ENCODE peak calls at places on chromosomes 6 and 20, in six cellular contexts. One of them, this sample, is unnamed.

GRCh38 chr6:159282351-159282750 is 113.2 kb downstream of the FNDC1 start:
- DNase-seq in progenitor cell of endocrine pancreas: no peak
- DNase-seq in fibroblast of the aortic adventitia: no peak
- DNase-seq in Peyer's patch: no peak
- DNase-seq in HCT116: no peak
- DNase-seq in fibroblast of lung: no peak
- DNase-seq in this sample: no peak

GRCh38 chr6:42066156-42066555 is 15.8 kb downstream of the TAF8 start:
- DNase-seq in progenitor cell of endocrine pancreas: no peak
- DNase-seq in fibroblast of the aortic adventitia: no peak
- DNase-seq in Peyer's patch: no peak
- DNase-seq in HCT116: no peak
- DNase-seq in fibroblast of lung: no peak
- DNase-seq in this sample: no peak

GRCh38 chr6:10583509-10583908 is 62.4 kb downstream of the GCNT2 start:
- DNase-seq in progenitor cell of endocrine pancreas: no peak
- DNase-seq in fibroblast of the aortic adventitia: no peak
- DNase-seq in Peyer's patch: no peak
- DNase-seq in HCT116: no peak
- DNase-seq in fibroblast of lung: no peak
- DNase-seq in this sample: no peak

GRCh38 chr6:28587011-28587745 is 61.5 kb downstream of the GPX5 start:
- DNase-seq in progenitor cell of endocrine pancreas: peak
- DNase-seq in fibroblast of the aortic adventitia: no peak
- DNase-seq in Peyer's patch: peak
- DNase-seq in HCT116: no peak
- DNase-seq in fibroblast of lung: peak
- DNase-seq in this sample: no peak

GRCh38 chr6:5751525-5752252 is 255.0 kb downstream of the NRN1 start:
- DNase-seq in progenitor cell of endocrine pancreas: no peak
- DNase-seq in fibroblast of the aortic adventitia: no peak
- DNase-seq in Peyer's patch: no peak
- DNase-seq in HCT116: no peak
- DNase-seq in fibroblast of lung: peak
- DNase-seq in this sample: no peak

GRCh38 chr6:84867521-84867920 is 103.1 kb upstream of the TBX18 start:
- DNase-seq in progenitor cell of endocrine pancreas: no peak
- DNase-seq in fibroblast of the aortic adventitia: peak
- DNase-seq in Peyer's patch: no peak
- DNase-seq in HCT116: no peak
- DNase-seq in fibroblast of lung: no peak
- DNase-seq in this sample: no peak

GRCh38 chr6:113464536-113464935 is 392.6 kb upstream of the MARCKS start:
- DNase-seq in progenitor cell of endocrine pancreas: no peak
- DNase-seq in fibroblast of the aortic adventitia: no peak
- DNase-seq in Peyer's patch: no peak
- DNase-seq in HCT116: no peak
- DNase-seq in fibroblast of lung: no peak
- DNase-seq in this sample: no peak

GRCh38 chr20:51303731-51304670 is 238.5 kb downstream of the NFATC2 start:
- DNase-seq in progenitor cell of endocrine pancreas: no peak
- DNase-seq in fibroblast of the aortic adventitia: no peak
- DNase-seq in Peyer's patch: no peak
- DNase-seq in HCT116: no peak
- DNase-seq in fibroblast of lung: no peak
- DNase-seq in this sample: no peak

GRCh38 chr6:147078602-147079001 is 125.6 kb upstream of the STXBP5 start:
- DNase-seq in progenitor cell of endocrine pancreas: no peak
- DNase-seq in fibroblast of the aortic adventitia: no peak
- DNase-seq in Peyer's patch: no peak
- DNase-seq in HCT116: no peak
- DNase-seq in fibroblast of lung: peak
- DNase-seq in this sample: no peak

GRCh38 chr20:10553326-10553984 is 118.3 kb downstream of the SLX4IP start:
- DNase-seq in progenitor cell of endocrine pancreas: peak
- DNase-seq in fibroblast of the aortic adventitia: peak
- DNase-seq in Peyer's patch: peak
- DNase-seq in HCT116: no peak
- DNase-seq in fibroblast of lung: peak
- DNase-seq in this sample: no peak

GRCh38 chr20:35992713-35993335 is 24.4 kb downstream of the CNBD2 start:
- DNase-seq in progenitor cell of endocrine pancreas: no peak
- DNase-seq in fibroblast of the aortic adventitia: peak
- DNase-seq in Peyer's patch: peak
- DNase-seq in HCT116: peak
- DNase-seq in fibroblast of lung: peak
- DNase-seq in this sample: no peak

GRCh38 chr6:16320533-16321340 is 82.3 kb downstream of the GMPR start:
- DNase-seq in progenitor cell of endocrine pancreas: no peak
- DNase-seq in fibroblast of the aortic adventitia: no peak
- DNase-seq in Peyer's patch: no peak
- DNase-seq in HCT116: no peak
- DNase-seq in fibroblast of lung: peak
- DNase-seq in this sample: no peak

GRCh38 chr6:903746-904145 is 210.8 kb upstream of the EXOC2 start:
- DNase-seq in progenitor cell of endocrine pancreas: no peak
- DNase-seq in fibroblast of the aortic adventitia: peak
- DNase-seq in Peyer's patch: no peak
- DNase-seq in HCT116: no peak
- DNase-seq in fibroblast of lung: peak
- DNase-seq in this sample: no peak

GRCh38 chr20:15220009-15220656 is 882.7 kb upstream of the FLRT3 start:
- DNase-seq in progenitor cell of endocrine pancreas: no peak
- DNase-seq in fibroblast of the aortic adventitia: no peak
- DNase-seq in Peyer's patch: no peak
- DNase-seq in HCT116: no peak
- DNase-seq in fibroblast of lung: no peak
- DNase-seq in this sample: no peak

GRCh38 chr20:34834459-34834893 is 9.0 kb upstream of the NCOA6 start:
- DNase-seq in progenitor cell of endocrine pancreas: no peak
- DNase-seq in fibroblast of the aortic adventitia: peak
- DNase-seq in Peyer's patch: no peak
- DNase-seq in HCT116: peak
- DNase-seq in fibroblast of lung: peak
- DNase-seq in this sample: no peak

GRCh38 chr6:111804627-111805235 is 68.5 kb downstream of the FYN start:
- DNase-seq in progenitor cell of endocrine pancreas: no peak
- DNase-seq in fibroblast of the aortic adventitia: peak
- DNase-seq in Peyer's patch: peak
- DNase-seq in HCT116: no peak
- DNase-seq in fibroblast of lung: peak
- DNase-seq in this sample: no peak

GRCh38 chr20:7772376-7772775 is 167.9 kb downstream of the HAO1 start:
- DNase-seq in progenitor cell of endocrine pancreas: no peak
- DNase-seq in fibroblast of the aortic adventitia: peak
- DNase-seq in Peyer's patch: no peak
- DNase-seq in HCT116: no peak
- DNase-seq in fibroblast of lung: peak
- DNase-seq in this sample: peak

GRCh38 chr20:20019123-20019522 is 2.0 kb downstream of the NAA20 start:
- DNase-seq in progenitor cell of endocrine pancreas: no peak
- DNase-seq in fibroblast of the aortic adventitia: no peak
- DNase-seq in Peyer's patch: no peak
- DNase-seq in HCT116: no peak
- DNase-seq in fibroblast of lung: no peak
- DNase-seq in this sample: no peak

GRCh38 chr6:15183979-15184378 is 61.9 kb upstream of the JARID2 start:
- DNase-seq in progenitor cell of endocrine pancreas: no peak
- DNase-seq in fibroblast of the aortic adventitia: no peak
- DNase-seq in Peyer's patch: no peak
- DNase-seq in HCT116: no peak
- DNase-seq in fibroblast of lung: no peak
- DNase-seq in this sample: no peak

GRCh38 chr20:52242237-52243230 is 51.0 kb upstream of the ZFP64 start:
- DNase-seq in progenitor cell of endocrine pancreas: no peak
- DNase-seq in fibroblast of the aortic adventitia: peak
- DNase-seq in Peyer's patch: no peak
- DNase-seq in HCT116: no peak
- DNase-seq in fibroblast of lung: peak
- DNase-seq in this sample: peak

GRCh38 chr6:168888786-168889345 is 364.8 kb downstream of the THBS2 start:
- DNase-seq in progenitor cell of endocrine pancreas: no peak
- DNase-seq in fibroblast of the aortic adventitia: no peak
- DNase-seq in Peyer's patch: peak
- DNase-seq in HCT116: no peak
- DNase-seq in fibroblast of lung: no peak
- DNase-seq in this sample: no peak
- TF ChIP-seq CTCF in progenitor cell of endocrine pancreas: no peak
- TF ChIP-seq CTCF in fibroblast of the aortic adventitia: no peak
- TF ChIP-seq CTCF in Peyer's patch: no peak
- TF ChIP-seq CTCF in HCT116: no peak
- TF ChIP-seq CTCF in fibroblast of lung: no peak
- TF ChIP-seq CTCF in this sample: no peak

GRCh38 chr20:358891-359555 is 12.1 kb downstream of the NRSN2 start:
- DNase-seq in progenitor cell of endocrine pancreas: no peak
- DNase-seq in fibroblast of the aortic adventitia: peak
- DNase-seq in Peyer's patch: no peak
- DNase-seq in HCT116: no peak
- DNase-seq in fibroblast of lung: peak
- DNase-seq in this sample: no peak

GRCh38 chr20:363319-364078 is 16.6 kb downstream of the NRSN2 start:
- DNase-seq in progenitor cell of endocrine pancreas: no peak
- DNase-seq in fibroblast of the aortic adventitia: no peak
- DNase-seq in Peyer's patch: no peak
- DNase-seq in HCT116: no peak
- DNase-seq in fibroblast of lung: no peak
- DNase-seq in this sample: no peak

GRCh38 chr20:361562-361961 is 14.7 kb downstream of the NRSN2 start:
- DNase-seq in progenitor cell of endocrine pancreas: no peak
- DNase-seq in fibroblast of the aortic adventitia: no peak
- DNase-seq in Peyer's patch: no peak
- DNase-seq in HCT116: no peak
- DNase-seq in fibroblast of lung: no peak
- DNase-seq in this sample: no peak

GRCh38 chr20:364905-365794 is 15.4 kb upstream of the TRIB3 start:
- DNase-seq in progenitor cell of endocrine pancreas: no peak
- DNase-seq in fibroblast of the aortic adventitia: peak
- DNase-seq in Peyer's patch: no peak
- DNase-seq in HCT116: peak
- DNase-seq in fibroblast of lung: peak
- DNase-seq in this sample: no peak

GRCh38 chr20:362271-363254 is 15.7 kb downstream of the NRSN2 start:
- DNase-seq in progenitor cell of endocrine pancreas: no peak
- DNase-seq in fibroblast of the aortic adventitia: peak
- DNase-seq in Peyer's patch: peak
- DNase-seq in HCT116: peak
- DNase-seq in fibroblast of lung: peak
- DNase-seq in this sample: no peak
- TF ChIP-seq CTCF in progenitor cell of endocrine pancreas: no peak
- TF ChIP-seq CTCF in fibroblast of the aortic adventitia: peak
- TF ChIP-seq CTCF in Peyer's patch: peak
- TF ChIP-seq CTCF in HCT116: no peak
- TF ChIP-seq CTCF in fibroblast of lung: peak
- TF ChIP-seq CTCF in this sample: peak

DNA sequence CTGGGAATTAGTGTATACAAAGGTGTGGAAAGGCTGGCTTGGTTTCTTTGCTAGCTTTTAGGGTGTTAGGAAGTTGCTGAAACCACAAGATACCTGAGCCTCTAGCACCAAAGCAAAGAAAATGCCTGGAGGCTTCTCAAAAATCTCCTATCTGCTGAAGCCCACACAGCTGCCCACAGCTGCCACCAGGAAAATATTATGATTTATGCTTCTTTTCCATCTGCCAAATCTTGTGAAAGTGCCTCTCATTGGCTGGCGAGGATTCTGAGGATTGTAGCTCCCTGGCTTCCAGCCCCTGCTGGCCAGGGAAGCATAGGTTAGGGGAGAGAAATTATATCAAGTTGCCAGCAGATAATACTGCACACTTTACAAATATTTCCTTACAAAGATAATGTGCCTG is 98.5 kb downstream of the MRPL14 start:
- DNase-seq in progenitor cell of endocrine pancreas: no peak
- DNase-seq in fibroblast of the aortic adventitia: peak
- DNase-seq in Peyer's patch: no peak
- DNase-seq in HCT116: no peak
- DNase-seq in fibroblast of lung: peak
- DNase-seq in this sample: no peak
- TF ChIP-seq CTCF in progenitor cell of endocrine pancreas: no peak
- TF ChIP-seq CTCF in fibroblast of the aortic adventitia: peak
- TF ChIP-seq CTCF in Peyer's patch: no peak
- TF ChIP-seq CTCF in HCT116: no peak
- TF ChIP-seq CTCF in fibroblast of lung: peak
- TF ChIP-seq CTCF in this sample: peak

GRCh38 chr6:32968093-32968769 is at the start of gene BRD2:
- DNase-seq in progenitor cell of endocrine pancreas: peak
- DNase-seq in fibroblast of the aortic adventitia: peak
- DNase-seq in Peyer's patch: peak
- DNase-seq in HCT116: peak
- DNase-seq in fibroblast of lung: peak
- DNase-seq in this sample: peak

GRCh38 chr6:32969685-32970412 is 1.5 kb downstream of the BRD2 start:
- DNase-seq in progenitor cell of endocrine pancreas: peak
- DNase-seq in fibroblast of the aortic adventitia: peak
- DNase-seq in Peyer's patch: peak
- DNase-seq in HCT116: peak
- DNase-seq in fibroblast of lung: peak
- DNase-seq in this sample: peak

GRCh38 chr6:32970413-32971244 is 2.2 kb downstream of the BRD2 start:
- DNase-seq in progenitor cell of endocrine pancreas: peak
- DNase-seq in fibroblast of the aortic adventitia: peak
- DNase-seq in Peyer's patch: peak
- DNase-seq in HCT116: peak
- DNase-seq in fibroblast of lung: peak
- DNase-seq in this sample: peak

GRCh38 chr6:32967151-32968091 is 973 bp upstream of the BRD2 start:
- DNase-seq in progenitor cell of endocrine pancreas: no peak
- DNase-seq in fibroblast of the aortic adventitia: peak
- DNase-seq in Peyer's patch: peak
- DNase-seq in HCT116: peak
- DNase-seq in fibroblast of lung: peak
- DNase-seq in this sample: no peak

DNA sequence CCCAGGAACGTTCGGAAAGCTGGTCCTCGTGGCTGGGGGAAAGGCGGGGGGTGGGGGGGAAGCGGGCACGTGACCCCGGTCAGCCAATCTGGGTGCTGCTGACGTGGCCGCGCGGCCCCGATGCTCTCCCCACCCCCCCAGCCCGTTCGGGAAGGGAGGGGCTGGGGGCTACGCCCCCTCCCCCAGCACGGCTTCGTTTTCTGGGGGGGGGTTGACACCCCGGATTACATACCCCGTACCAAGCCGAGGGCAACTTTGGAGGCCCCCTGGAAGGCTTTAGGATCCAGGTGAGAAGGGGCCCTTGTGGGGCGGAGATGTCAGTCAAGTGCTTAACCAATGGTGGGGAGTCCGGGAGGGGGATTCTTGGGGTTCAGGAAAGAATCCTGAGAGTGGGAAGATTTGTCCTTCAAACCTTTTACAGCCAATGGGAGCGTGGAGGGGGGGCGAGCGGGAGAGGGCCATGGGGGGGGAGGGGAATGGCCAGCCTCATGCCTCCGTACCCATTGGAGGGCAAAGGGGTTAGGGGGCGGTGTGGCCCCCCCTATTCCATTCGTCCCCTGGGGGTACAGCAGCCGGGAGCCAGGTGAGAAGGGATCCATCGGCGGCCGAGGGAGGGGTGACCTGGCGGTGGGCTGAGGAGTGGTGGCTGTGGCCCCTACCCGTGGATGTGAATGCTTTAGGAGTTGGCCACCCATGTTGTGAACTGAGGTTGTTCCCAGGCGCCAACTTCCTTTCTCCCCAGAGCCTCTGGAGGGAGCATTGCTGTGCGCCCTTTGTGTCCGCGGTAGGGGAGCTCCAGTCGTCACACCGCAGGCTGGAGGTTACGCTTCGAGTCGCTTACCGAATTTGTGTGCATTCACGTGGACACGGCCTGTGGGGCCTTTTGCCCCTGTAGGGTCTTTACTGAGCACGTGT is 633 bp downstream of the BRD2 start:
- DNase-seq in progenitor cell of endocrine pancreas: peak
- DNase-seq in fibroblast of the aortic adventitia: peak
- DNase-seq in Peyer's patch: peak
- DNase-seq in HCT116: peak
- DNase-seq in fibroblast of lung: peak
- DNase-seq in this sample: peak
- TF ChIP-seq CTCF in progenitor cell of endocrine pancreas: peak
- TF ChIP-seq CTCF in fibroblast of the aortic adventitia: peak
- TF ChIP-seq CTCF in Peyer's patch: no peak
- TF ChIP-seq CTCF in HCT116: no peak
- TF ChIP-seq CTCF in fibroblast of lung: peak
- TF ChIP-seq CTCF in this sample: peak

This sample was measured in AG09319.